ENCODE peak calls at places on chromosomes 11 and 22, in four cellular contexts. J is GM12878, A is WTC11, Y is K562. N is an unnamed sample.

GRCh38 chr11:95799531-95799930 is 9.2 kb downstream of the CEP57 start:
- DNase-seq in J (no peak), Y (no peak), A (no peak), N (no peak)

GRCh38 chr11:64925536-64926449 is 1.3 kb downstream of the PPP2R5B start:
- DNase-seq in J (no peak), A (no peak), Y (peak), N (no peak)

GRCh38 chr11:86811637-86812321 is 11.4 kb downstream of the PRSS23 start:
- DNase-seq in A (no peak), J (no peak), Y (no peak), N (no peak)

GRCh38 chr11:124676386-124676785 is 2.7 kb downstream of the SPA17 start:
- DNase-seq in J (no peak), A (no peak), Y (no peak), N (no peak)

GRCh38 chr22:38870312-38870741 is 1.7 kb downstream of the CBX6 start:
- DNase-seq in Y (peak), J (peak), A (peak), N (peak)

GRCh38 chr22:30397656-30398635 is 1.1 kb downstream of the SEC14L2 start:
- DNase-seq in Y (peak), A (no peak), J (no peak), N (no peak)

GRCh38 chr11:100942016-100942415 is 187.6 kb downstream of the PGR start:
- DNase-seq in Y (peak), A (no peak), J (no peak), N (no peak)

GRCh38 chr11:17752144-17752543 is 17.6 kb downstream of the KCNC1 start:
- DNase-seq in J (no peak), Y (no peak), A (no peak), N (no peak)

GRCh38 chr11:45960387-45961110 is 38.1 kb downstream of the LARGE2 start:
- DNase-seq in A (no peak), J (no peak), Y (no peak), N (no peak)

GRCh38 chr11:130645164-130645859 is 196.9 kb downstream of the ADAMTS15 start:
- DNase-seq in J (no peak), Y (no peak), A (no peak), N (no peak)

GRCh38 chr22:31346733-31347250 is 646 bp upstream of the PATZ1 start:
- DNase-seq in Y (peak), J (no peak), A (no peak), N (peak)

GRCh38 chr11:59773082-59773438 is 17.9 kb downstream of the STX3 start:
- DNase-seq in J (no peak), A (no peak), Y (no peak), N (no peak)

GRCh38 chr11:59777104-59777503 is 21.9 kb downstream of the STX3 start:
- DNase-seq in Y (no peak), J (no peak), A (no peak), N (no peak)

GRCh38 chr11:59778122-59778521 is 22.9 kb downstream of the STX3 start:
- DNase-seq in A (no peak), Y (no peak), J (no peak), N (peak)

GRCh38 chr11:59779487-59779886 is 24.3 kb downstream of the STX3 start:
- DNase-seq in Y (no peak), J (no peak), A (no peak), N (no peak)

DNA sequence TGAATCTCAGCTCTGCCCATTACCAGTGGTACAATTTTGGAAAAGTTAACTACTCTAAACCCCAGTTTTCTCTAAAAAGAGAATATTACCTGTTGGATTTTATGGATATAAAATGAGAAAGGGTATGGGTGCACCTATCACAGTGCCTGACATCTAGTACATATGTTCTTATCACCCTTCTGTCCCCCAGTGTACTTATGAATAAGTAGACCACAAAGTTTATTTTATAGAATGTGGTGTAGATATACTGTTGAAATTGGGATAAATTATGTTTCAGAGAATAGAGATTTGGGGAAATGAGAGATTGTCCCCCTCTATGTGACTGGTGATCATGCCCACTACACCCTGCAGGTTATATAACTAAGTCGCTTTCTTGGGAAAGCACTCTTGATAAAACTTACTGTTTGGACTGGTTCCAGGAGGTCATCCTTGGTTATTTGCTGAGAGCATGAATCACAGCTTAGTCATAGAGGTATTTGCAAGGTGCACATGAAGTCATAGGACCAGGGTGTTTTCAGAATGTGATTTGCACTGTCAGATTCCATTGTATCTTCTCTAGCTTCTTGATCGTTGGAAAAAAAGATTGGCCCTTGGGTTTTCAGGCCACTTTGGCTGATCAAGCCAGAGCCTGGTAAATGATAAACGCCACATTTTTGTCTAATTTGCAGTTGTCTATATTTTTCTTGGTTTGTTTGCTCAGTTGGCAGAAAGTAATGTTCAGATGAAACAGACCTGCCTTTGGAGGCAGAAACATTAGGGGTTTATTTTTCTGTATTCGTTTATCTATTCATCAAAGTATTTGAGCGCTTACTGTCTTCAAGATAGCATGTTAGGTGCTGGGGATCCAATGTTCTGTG is 21.3 kb downstream of the STX3 start:
- DNase-seq in J (no peak), Y (peak), A (no peak), N (peak)
- TF ChIP-seq SP1 in J (no peak), Y (no peak), A (no peak), N (no peak)

DNA sequence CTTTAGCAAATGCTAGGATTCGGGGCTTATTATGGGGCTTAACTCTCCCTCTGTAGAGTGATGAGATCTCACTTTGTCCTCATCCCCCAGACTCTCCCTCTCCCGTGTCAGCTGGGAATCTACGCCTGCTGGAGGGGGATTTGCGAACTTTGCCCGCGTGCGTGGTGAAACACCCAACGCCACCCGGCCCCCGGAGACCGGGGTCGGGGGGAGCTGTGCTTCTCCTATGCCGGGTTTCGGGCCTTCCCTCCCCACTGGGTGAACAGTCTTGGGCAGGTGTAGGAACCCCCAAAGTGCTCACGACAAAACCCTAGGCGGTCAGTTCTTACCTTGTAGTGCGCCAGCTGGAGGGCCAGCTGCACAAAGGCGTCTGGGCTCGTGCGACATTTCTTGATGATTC is 21.6 kb upstream of the TESMIN start:
- DNase-seq in J (no peak), A (no peak), Y (no peak), N (no peak)
- TF ChIP-seq NR2C2 in J (no peak), A (no peak), Y (no peak), N (no peak)

GRCh38 chr11:129418039-129418438 is 42.4 kb downstream of the BARX2 start:
- DNase-seq in J (peak), A (no peak), Y (no peak), N (no peak)
- TF ChIP-seq SP1 in J (no peak), A (no peak), Y (no peak), N (no peak)

GRCh38 chr11:102846292-102846691 is 2.9 kb upstream of the MMP3 start:
- DNase-seq in Y (no peak), A (no peak), J (no peak), N (no peak)
- TF ChIP-seq NR2C2 in Y (no peak), A (no peak), J (no peak), N (no peak)

GRCh38 chr11:3223932-3224729 is 5.5 kb upstream of the MRGPRG start:
- DNase-seq in A (peak), Y (no peak), J (no peak), N (no peak)

GRCh38 chr11:3222003-3222855 is 3.6 kb upstream of the MRGPRG start:
- DNase-seq in J (no peak), A (peak), Y (no peak), N (no peak)

GRCh38 chr11:3221408-3222002 is 2.9 kb upstream of the MRGPRG start:
- DNase-seq in J (no peak), A (peak), Y (no peak), N (no peak)

GRCh38 chr11:3224730-3225098 is 6.1 kb upstream of the MRGPRG start:
- DNase-seq in A (no peak), Y (no peak), J (no peak), N (no peak)

GRCh38 chr11:3222941-3223905 is 4.6 kb upstream of the MRGPRG start:
- DNase-seq in A (no peak), J (no peak), Y (no peak), N (no peak)
- TF ChIP-seq SP1 in A (no peak), J (no peak), Y (no peak), N (no peak)

N was measured in HepG2.